ENCODE peak calls at places on chromosomes 7 and 10, in five cellular contexts. O, L, U, C and F are unnamed samples.
A peak's percentile ranks its signal among the peaks of the same experiment; 100 is the strongest.

GRCh38 chr7:1823376-1824150 is 153.5 kb downstream of the ELFN1 start:
- DNase-seq in O (no peak), L (no peak), U (no peak), C (no peak), F (no peak)

GRCh38 chr7:141619745-141620144 is 68.5 kb downstream of the AGK start:
- DNase-seq in O (no peak), L (no peak), U (no peak), C (peak; percentile 5), F (no peak)

GRCh38 chr10:14879055-14879800 is 562 bp downstream of the SUV39H2 start:
- DNase-seq in O (peak; percentile 66), L (peak; percentile 24), U (no peak), C (no peak), F (peak; percentile 79)

GRCh38 chr10:49762566-49762877 is 399 bp upstream of the OGDHL start:
- DNase-seq in O (no peak), L (no peak), U (no peak), C (no peak), F (no peak)

GRCh38 chr10:95217476-95217875 is 23.4 kb downstream of the ACSM6 start:
- DNase-seq in O (peak; percentile 56), L (no peak), U (peak; percentile 35), C (no peak), F (no peak)

GRCh38 chr10:15370212-15370740 is 813 bp downstream of the FAM171A1 start:
- DNase-seq in O (peak; percentile 67), L (no peak), U (peak; percentile 16), C (peak; percentile 32), F (peak; percentile 50)

GRCh38 chr7:55425141-55425752 is 60.1 kb downstream of the LANCL2 start:
- DNase-seq in O (no peak), L (no peak), U (no peak), C (no peak), F (no peak)

GRCh38 chr10:1083581-1083980 is 27.4 kb downstream of the WDR37 start:
- DNase-seq in O (no peak), L (no peak), U (no peak), C (no peak), F (no peak)

GRCh38 chr10:77713506-77714280 is 76.1 kb upstream of the KCNMA1 start:
- DNase-seq in O (peak; percentile 60), L (no peak), U (peak; percentile 51), C (no peak), F (no peak)

GRCh38 chr7:818031-818699 is 14.1 kb upstream of the SUN1 start:
- DNase-seq in O (peak; percentile 76), L (peak; percentile 49), U (peak; percentile 85), C (peak; percentile 29), F (no peak)

GRCh38 chr7:28856656-28857055 is 101.5 kb downstream of the TRIL start:
- DNase-seq in O (peak; percentile 46), L (no peak), U (no peak), C (no peak), F (no peak)

GRCh38 chr7:4079366-4079765 is 602.7 kb upstream of the FOXK1 start:
- DNase-seq in O (no peak), L (no peak), U (no peak), C (no peak), F (no peak)

GRCh38 chr7:33932221-33932620 is 26.9 kb downstream of the BMPER start:
- DNase-seq in O (no peak), L (peak; percentile 12), U (no peak), C (peak; percentile 6), F (no peak)

GRCh38 chr10:48289652-48290238 is 15.2 kb upstream of the FRMPD2 start:
- DNase-seq in O (peak; percentile 66), L (peak; percentile 46), U (peak; percentile 40), C (peak; percentile 64), F (peak; percentile 85)

GRCh38 chr7:47337531-47337930 is 244.4 kb downstream of the TNS3 start:
- DNase-seq in O (peak; percentile 36), L (no peak), U (no peak), C (no peak), F (peak; percentile 94)

GRCh38 chr10:77641788-77642397 is 4.3 kb upstream of the KCNMA1 start:
- DNase-seq in O (peak; percentile 84), L (peak; percentile 79), U (peak; percentile 83), C (peak; percentile 78), F (peak; percentile 74)

GRCh38 chr7:73725703-73726466 is 6.4 kb upstream of the STX1A start:
- DNase-seq in O (peak; percentile 80), L (peak; percentile 82), U (peak; percentile 53), C (peak; percentile 72), F (peak; percentile 80)

GRCh38 chr7:73728551-73728950 is 9.1 kb upstream of the STX1A start:
- DNase-seq in O (no peak), L (no peak), U (no peak), C (no peak), F (no peak)

GRCh38 chr7:73730485-73730884 is 8.1 kb downstream of the ABHD11 start:
- DNase-seq in O (no peak), L (no peak), U (no peak), C (no peak), F (no peak)

GRCh38 chr7:73723813-73724212 is 4.3 kb upstream of the STX1A start:
- DNase-seq in O (no peak), L (no peak), U (no peak), C (no peak), F (no peak)

GRCh38 chr7:73727963-73728362 is 8.5 kb upstream of the STX1A start:
- DNase-seq in O (no peak), L (no peak), U (no peak), C (no peak), F (no peak)
- H3K4me1 ChIP-seq in O (no peaks in the 10 kb centered on the region), L (no peaks in the 10 kb centered on the region), U (no peaks in the 10 kb centered on the region), C (peaks cover 5% of the 10 kb centered on the region), F (no peaks in the 10 kb centered on the region)

GRCh38 chr7:70313251-70313650 is 715.0 kb downstream of the AUTS2 start:
- DNase-seq in O (no peak), L (no peak), U (no peak), C (no peak), F (no peak)
- H3K4me2 ChIP-seq in O (no peak overlapping the region), L (no peak overlapping the region), U (no peak overlapping the region), C (no peak overlapping the region), F (no peak overlapping the region)

DNA sequence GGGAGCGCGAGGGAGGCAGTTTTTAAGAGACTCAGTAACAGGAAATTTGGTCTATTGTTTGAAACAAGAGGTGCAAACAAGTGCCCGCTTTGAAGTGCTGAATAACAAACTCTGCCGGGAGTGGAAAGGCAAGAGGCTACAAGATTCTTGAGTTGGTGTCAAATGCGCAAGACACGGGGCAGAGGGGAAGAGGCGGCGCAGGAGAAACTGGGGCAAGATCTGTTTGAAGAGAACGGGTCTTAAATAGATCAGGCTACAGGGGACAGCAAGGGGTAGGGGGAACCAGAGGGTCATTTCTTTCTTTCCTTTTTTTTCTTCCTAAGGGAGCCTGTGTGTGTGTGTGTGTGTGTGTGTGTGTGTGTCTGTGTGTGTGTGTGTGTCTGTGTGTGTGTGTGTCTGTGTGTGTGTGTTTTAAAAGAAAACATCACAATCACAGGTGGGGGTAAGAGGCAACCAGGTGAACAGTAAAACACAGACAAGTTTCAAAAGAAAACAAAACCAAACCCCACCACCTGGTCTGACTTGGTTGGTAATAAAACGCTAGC is 13.3 kb upstream of the CUX1 start:
- DNase-seq in O (peak; percentile 24), L (no peak), U (no peak), C (no peak), F (peak; percentile 82)
- H3K4me1 ChIP-seq in O (no peaks in the 10 kb centered on the region), L (no peaks in the 10 kb centered on the region), U (no peaks in the 10 kb centered on the region), C (no peaks in the 10 kb centered on the region), F (peaks cover 8% of the 10 kb centered on the region)

GRCh38 chr7:108078156-108078781 is 51.9 kb downstream of the LAMB4 start:
- DNase-seq in O (peak; percentile 43), L (no peak), U (peak; percentile 34), C (peak; percentile 30), F (no peak)
- H3K4me2 ChIP-seq in O (no peak overlapping the region), L (no peak overlapping the region), U (no peak overlapping the region), C (no peak overlapping the region), F (no peak overlapping the region)

GRCh38 chr10:11146402-11147171 is 128.9 kb downstream of the CELF2 start:
- DNase-seq in O (no peak), L (no peak), U (peak; percentile 9), C (peak; percentile 21), F (peak; percentile 55)
- H3K4me1 ChIP-seq in O (no peaks in the 10 kb centered on the region), L (peaks cover 56% of the 10 kb centered on the region), U (no peaks in the 10 kb centered on the region), C (peaks cover 16% of the 10 kb centered on the region), F (no peaks in the 10 kb centered on the region)

GRCh38 chr10:123202526-123202925 is 48.3 kb downstream of the BUB3 start:
- DNase-seq in O (no peak), L (no peak), U (no peak), C (no peak), F (no peak)

GRCh38 chr10:123200510-123200909 is 46.3 kb downstream of the BUB3 start:
- DNase-seq in O (no peak), L (no peak), U (no peak), C (no peak), F (no peak)

GRCh38 chr10:123205041-123205440 is 50.8 kb downstream of the BUB3 start:
- DNase-seq in O (no peak), L (no peak), U (no peak), C (no peak), F (no peak)

GRCh38 chr10:123204127-123204461 is 49.9 kb downstream of the BUB3 start:
- DNase-seq in O (no peak), L (no peak), U (no peak), C (no peak), F (no peak)

DNA sequence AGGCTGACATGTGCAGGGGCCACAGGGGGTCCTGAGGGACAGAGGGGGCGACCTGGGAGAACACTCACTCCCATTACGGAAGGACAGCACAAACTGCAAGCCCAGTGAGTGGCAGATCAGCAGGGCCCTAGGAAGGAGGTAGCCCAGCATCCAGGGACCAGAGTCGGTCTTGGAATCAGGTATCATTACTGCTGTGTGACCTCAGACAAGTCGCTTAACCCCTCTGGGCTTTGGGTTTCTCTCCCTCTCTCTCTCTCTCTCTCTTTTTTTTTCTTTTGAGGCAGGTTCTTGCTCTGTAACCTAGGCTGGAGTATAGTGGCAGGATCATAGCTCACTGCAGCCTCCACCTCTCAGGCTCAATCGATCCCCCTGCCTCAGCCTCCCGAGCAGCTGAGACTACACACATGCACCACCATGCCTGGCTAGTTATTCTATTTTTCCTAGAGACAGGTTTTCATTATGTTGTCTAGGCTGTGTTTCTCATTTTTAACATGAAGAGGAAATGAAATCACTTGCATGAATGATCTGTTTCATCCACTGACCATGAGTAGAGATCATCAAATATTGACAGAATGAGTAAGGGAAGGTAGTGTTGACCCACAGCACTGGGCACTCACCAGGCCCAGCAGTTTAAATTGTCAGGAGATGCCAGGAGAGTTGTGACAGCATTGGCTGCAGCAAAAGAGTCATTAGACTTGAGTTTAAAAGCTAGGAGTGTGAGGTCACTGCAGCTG is 49.4 kb downstream of the BUB3 start:
- DNase-seq in O (peak; percentile 8), L (no peak), U (no peak), C (no peak), F (no peak)
- H3K4me2 ChIP-seq in O (no peak overlapping the region), L (no peak overlapping the region), U (no peak overlapping the region), C (no peak overlapping the region), F (no peak overlapping the region)

DNA sequence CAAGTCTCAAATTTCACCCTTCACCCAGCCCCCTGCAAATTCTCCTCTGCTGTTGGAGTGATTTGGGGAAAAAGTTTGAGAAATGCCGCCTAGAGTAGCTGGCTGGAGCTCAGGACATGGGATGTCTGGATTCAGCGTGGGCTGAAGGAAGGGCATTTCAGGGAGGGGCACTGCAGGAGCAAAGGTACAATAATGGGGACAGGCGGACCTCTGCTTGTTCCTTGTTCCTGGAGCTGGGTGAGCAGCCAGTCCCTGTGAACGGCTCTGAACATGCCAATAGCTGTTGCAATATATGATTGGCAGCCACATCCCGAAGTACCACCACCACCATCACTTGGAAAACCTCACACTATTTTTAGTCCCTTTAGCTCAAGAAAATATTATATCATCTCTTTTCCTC is 23.4 kb downstream of the ADRA2A start:
- DNase-seq in O (no peak), L (no peak), U (no peak), C (no peak), F (no peak)
- H3K4me1 ChIP-seq in O (no peaks in the 10 kb centered on the region), L (no peaks in the 10 kb centered on the region), U (no peaks in the 10 kb centered on the region), C (no peaks in the 10 kb centered on the region), F (no peaks in the 10 kb centered on the region)